ENCODE peak calls at places on chromosomes 16 and 17, in seven cellular contexts. I, E, L, C, M, R and G are unnamed samples.

GRCh38 chr17:18326572-18326971 is 11.5 kb downstream of the SMCR8 start:
- DNase-seq in I (no peak), E (peak), L (no peak), C (no peak), M (no peak), R (no peak), G (no peak)

GRCh38 chr17:66460558-66460957 is 158.1 kb downstream of the PRKCA start:
- DNase-seq in I (no peak), E (no peak), L (no peak), C (no peak), M (no peak), R (no peak), G (no peak)

GRCh38 chr16:15861996-15862395 is 5.2 kb upstream of the MYH11 start:
- DNase-seq in I (peak), E (no peak), L (no peak), C (no peak), M (no peak), R (no peak), G (no peak)

GRCh38 chr17:28901866-28902818 is 737 bp downstream of the DHRS13 start:
- DNase-seq in I (peak), E (no peak), L (no peak), C (peak), M (peak), R (peak), G (peak)

GRCh38 chr16:1543085-1543896 is 9.8 kb downstream of the TMEM204 start:
- DNase-seq in I (peak), E (peak), L (peak), C (peak), M (peak), R (peak), G (no peak)

GRCh38 chr17:41965694-41966375 is 760 bp upstream of the CNP start:
- DNase-seq in I (peak), E (no peak), L (peak), C (peak), M (peak), R (peak), G (peak)

GRCh38 chr17:1252203-1252608 is 18.0 kb upstream of the BHLHA9 start:
- DNase-seq in I (no peak), E (no peak), L (no peak), C (no peak), M (no peak), R (no peak), G (peak)

GRCh38 chr16:1078579-1079021 is 6.1 kb downstream of the SSTR5 start:
- DNase-seq in I (peak), E (no peak), L (no peak), C (no peak), M (no peak), R (no peak), G (no peak)

GRCh38 chr17:29826045-29826692 is 103.9 kb downstream of the SSH2 start:
- DNase-seq in I (no peak), E (no peak), L (no peak), C (no peak), M (no peak), R (no peak), G (no peak)

GRCh38 chr17:35315283-35315682 is 58.1 kb downstream of the SLFN11 start:
- DNase-seq in I (no peak), E (no peak), L (no peak), C (no peak), M (no peak), R (no peak), G (no peak)

GRCh38 chr17:42392664-42393415 is 4.6 kb upstream of the STAT3 start:
- DNase-seq in I (no peak), E (no peak), L (no peak), C (no peak), M (no peak), R (no peak), G (no peak)

GRCh38 chr17:298791-299450 is 53.7 kb downstream of the RPH3AL start:
- DNase-seq in I (no peak), E (no peak), L (no peak), C (no peak), M (no peak), R (no peak), G (no peak)

GRCh38 chr16:69838417-69838990 is 76.4 kb downstream of the WWP2 start:
- DNase-seq in I (no peak), E (no peak), L (no peak), C (no peak), M (no peak), R (no peak), G (no peak)

GRCh38 chr17:31524926-31525800 is 133.7 kb downstream of the RAB11FIP4 start:
- DNase-seq in I (peak), E (peak), L (peak), C (peak), M (peak), R (peak), G (peak)

GRCh38 chr17:51684214-51684613 is 423.9 kb downstream of the UTP18 start:
- DNase-seq in I (no peak), E (no peak), L (peak), C (no peak), M (no peak), R (no peak), G (no peak)

GRCh38 chr16:28839899-28840298 is 6.2 kb downstream of the TUFM start:
- DNase-seq in I (no peak), E (no peak), L (no peak), C (no peak), M (no peak), R (no peak), G (no peak)

GRCh38 chr17:51765558-51766145 is 392.9 kb downstream of the CA10 start:
- DNase-seq in I (no peak), E (no peak), L (no peak), C (no peak), M (no peak), R (no peak), G (no peak)

GRCh38 chr17:74089869-74090464 is 113.5 kb upstream of the RPL38 start:
- DNase-seq in I (peak), E (peak), L (peak), C (peak), M (peak), R (peak), G (peak)

GRCh38 chr16:27752241-27752640 is 202.3 kb downstream of the KATNIP start:
- DNase-seq in I (no peak), E (peak), L (no peak), C (no peak), M (no peak), R (no peak), G (no peak)